ENCODE peak calls at places on chromosomes 11 and 22, in five cellular contexts. D, P, V, T and A are unnamed samples.

GRCh38 chr11:115078461-115079438 is 400.4 kb downstream of the NXPE2 start:
- DNase-seq in T (no peak), V (no peak), P (no peak), D (no peak), A (no peak)

GRCh38 chr22:25495286-25495685 is 69.2 kb upstream of the GRK3 start:
- DNase-seq in P (no peak), V (peak; percentile 18), D (no peak), T (no peak), A (no peak)

GRCh38 chr11:15830730-15831443 is 525.5 kb downstream of the SOX6 start:
- DNase-seq in T (peak; percentile 9), P (peak; percentile 39), D (no peak), V (no peak), A (peak; percentile 41)

GRCh38 chr11:91231226-91231625 is 993.4 kb upstream of the FAT3 start:
- DNase-seq in T (no peak), V (peak; percentile 44), D (no peak), P (no peak), A (no peak)

GRCh38 chr11:28701760-28702449 is 593.7 kb downstream of the METTL15 start:
- DNase-seq in D (no peak), T (no peak), V (peak; percentile 30), P (peak; percentile 16), A (peak; percentile 64)

GRCh38 chr11:47480762-47481161 is 31.8 kb upstream of the RAPSN start:
- DNase-seq in T (no peak), P (no peak), V (no peak), D (no peak), A (no peak)

GRCh38 chr22:48677621-48678020 is 1150.1 kb downstream of the BRD1 start:
- DNase-seq in D (no peak), P (no peak), V (no peak), T (no peak), A (no peak)

GRCh38 chr11:113449743-113450142 is 25.5 kb downstream of the DRD2 start:
- DNase-seq in P (no peak), T (no peak), V (no peak), D (no peak), A (no peak)

GRCh38 chr11:101129203-101129943 is at the start of gene PGR:
- DNase-seq in V (no peak), D (peak; percentile 73), T (no peak), P (no peak), A (no peak)

GRCh38 chr11:13256216-13256615 is 21.4 kb upstream of the BMAL1 start:
- DNase-seq in D (no peak), P (no peak), V (peak; percentile 29), T (no peak), A (no peak)

GRCh38 chr11:113446938-113447337 is 28.3 kb downstream of the DRD2 start:
- DNase-seq in P (no peak), D (no peak), T (no peak), V (no peak), A (no peak)

GRCh38 chr11:4191031-4191571 is 96.5 kb downstream of the RRM1 start:
- DNase-seq in P (no peak), V (no peak), T (peak; percentile 19), D (peak; percentile 82), A (no peak)

GRCh38 chr11:26333906-26334305 is 2.0 kb downstream of the ANO3 start:
- DNase-seq in P (no peak), V (no peak), D (no peak), T (no peak), A (no peak)

GRCh38 chr22:20463324-20464095 is 25.9 kb upstream of the SCARF2 start:
- DNase-seq in T (no peak), V (no peak), P (no peak), D (no peak), A (peak; percentile 19)

GRCh38 chr22:48444320-48445112 is 1383.2 kb downstream of the BRD1 start:
- DNase-seq in V (no peak), T (no peak), D (no peak), P (no peak), A (no peak)

GRCh38 chr11:46520971-46521745 is 72.7 kb downstream of the AMBRA1 start:
- DNase-seq in V (peak; percentile 86), T (no peak), D (no peak), P (peak; percentile 80), A (peak; percentile 65)

GRCh38 chr11:69327741-69328191 is 33.8 kb downstream of the MYEOV start:
- DNase-seq in D (peak; percentile 46), T (no peak), V (no peak), P (no peak), A (no peak)

GRCh38 chr22:25327018-25327755 is 107.7 kb downstream of the CRYBB2 start:
- DNase-seq in T (no peak), P (no peak), D (no peak), V (no peak), A (no peak)

GRCh38 chr22:30089655-30089974 is 9.4 kb downstream of the HORMAD2 start:
- DNase-seq in T (no peak), P (no peak), V (no peak), D (no peak), A (no peak)

GRCh38 chr11:19328586-19329311 is 88.0 kb upstream of the E2F8 start:
- DNase-seq in P (no peak), D (no peak), V (no peak), T (no peak), A (no peak)

GRCh38 chr22:37091986-37092385 is 17.5 kb downstream of the TMPRSS6 start:
- DNase-seq in P (no peak), D (no peak), T (no peak), V (no peak), A (no peak)

GRCh38 chr11:67006029-67006884 is 16.7 kb upstream of the SYT12 start:
- DNase-seq in T (no peak), P (no peak), V (peak; percentile 43), D (no peak), A (peak; percentile 38)

GRCh38 chr22:22195265-22196017 is 49.1 kb upstream of the VPREB1 start:
- DNase-seq in T (peak; percentile 10), V (peak; percentile 52), P (peak; percentile 32), D (no peak), A (peak; percentile 77)

GRCh38 chr11:34620820-34621792 is at the start of gene EHF:
- DNase-seq in P (no peak), V (no peak), D (no peak), T (no peak), A (no peak)

GRCh38 chr11:45662096-45662664 is 3.2 kb downstream of the CHST1 start:
- DNase-seq in V (no peak), P (no peak), T (no peak), D (no peak), A (no peak)

GRCh38 chr11:104650234-104650633 is 248.0 kb downstream of the CASP12 start:
- DNase-seq in V (no peak), D (no peak), T (no peak), P (no peak), A (no peak)

GRCh38 chr11:62851807-62852522 is 12.6 kb upstream of the WDR74 start:
- DNase-seq in P (no peak), D (no peak), V (no peak), T (no peak), A (no peak)

GRCh38 chr22:38957046-38957770 is at the start of gene APOBEC3A:
- DNase-seq in P (no peak), D (no peak), T (no peak), V (no peak), A (no peak)

GRCh38 chr11:62710001-62710345 is 2.5 kb downstream of the GNG3 start:
- DNase-seq in P (no peak), D (peak; percentile 75), V (peak; percentile 55), T (no peak), A (peak; percentile 55)

GRCh38 chr11:47688986-47689385 is 26.2 kb downstream of the AGBL2 start:
- DNase-seq in P (no peak), D (no peak), T (no peak), V (no peak), A (no peak)

GRCh38 chr11:92269021-92269420 is 44.4 kb downstream of the FAT3 start:
- DNase-seq in T (no peak), D (no peak), P (peak; percentile 52), V (peak; percentile 89), A (peak; percentile 44)

GRCh38 chr11:304915-305833 is 2.4 kb upstream of the IFITM2 start:
- DNase-seq in T (peak; percentile 19), P (peak; percentile 81), V (peak; percentile 79), D (no peak), A (peak; percentile 85)

GRCh38 chr22:37187552-37187890 is 526 bp downstream of the C1QTNF6 start:
- DNase-seq in D (no peak), T (no peak), P (no peak), V (peak; percentile 85), A (peak; percentile 76)

GRCh38 chr22:39308614-39309363 is 10.6 kb downstream of the RPL3 start:
- DNase-seq in V (peak; percentile 97), P (peak; percentile 96), T (no peak), D (peak; percentile 89), A (peak; percentile 92)

GRCh38 chr22:46038174-46038487 is 61.2 kb upstream of the WNT7B start:
- DNase-seq in T (no peak), V (no peak), D (no peak), P (no peak), A (no peak)

GRCh38 chr22:25853902-25854301 is 111.9 kb downstream of the MYO18B start:
- DNase-seq in P (no peak), V (no peak), D (no peak), T (no peak), A (no peak)

GRCh38 chr11:116712428-116712827 is 60.4 kb downstream of the BUD13 start:
- DNase-seq in T (no peak), V (no peak), P (no peak), D (no peak), A (no peak)

GRCh38 chr11:125072210-125072960 is 9.3 kb downstream of the SLC37A2 start:
- DNase-seq in D (peak; percentile 71), T (peak; percentile 15), V (no peak), P (no peak), A (no peak)

GRCh38 chr11:70530010-70530409 is 131.7 kb downstream of the CTTN start:
- DNase-seq in V (no peak), P (no peak), D (no peak), T (no peak), A (no peak)